ENCODE peak calls at places on chromosomes 3 and 15, in five cellular contexts. F is astrocyte, Z is HCT116, U is uterus, Q is left lung. G is an unnamed sample.

GRCh38 chr3:194657439-194657838 is 14.6 kb downstream of the LSG1 start:
- DNase-seq in F (no peak), Z (no peak), U (no peak), Q (no peak), G (no peak)

GRCh38 chr15:60729850-60730458 is 251.0 kb upstream of the ICE2 start:
- DNase-seq in F (no peak), Z (no peak), U (no peak), Q (no peak), G (no peak)

GRCh38 chr15:85652457-85652856 is 142.3 kb downstream of the KLHL25 start:
- DNase-seq in F (no peak), Z (no peak), U (no peak), Q (no peak), G (no peak)

GRCh38 chr3:197076446-197076845 is 46.8 kb upstream of the MELTF start:
- DNase-seq in F (no peak), Z (no peak), U (no peak), Q (no peak), G (no peak)

GRCh38 chr3:191431160-191431822 is 29.7 kb upstream of the PYDC2 start:
- DNase-seq in F (no peak), Z (no peak), U (no peak), Q (no peak), G (no peak)

GRCh38 chr15:58472821-58473581 is 41.2 kb downstream of the LIPC start:
- DNase-seq in F (peak; percentile 48), Z (no peak), U (no peak), Q (no peak), G (no peak)

GRCh38 chr3:51716805-51717204 is 9.9 kb downstream of the GRM2 start:
- DNase-seq in F (no peak), Z (no peak), U (no peak), Q (no peak), G (no peak)

GRCh38 chr3:140760324-140761075 is 82.6 kb downstream of the TRIM42 start:
- DNase-seq in F (no peak), Z (no peak), U (no peak), Q (no peak), G (no peak)

GRCh38 chr15:59686389-59686788 is 2.7 kb downstream of the BNIP2 start:
- DNase-seq in F (no peak), Z (no peak), U (no peak), Q (peak; percentile 37), G (no peak)

GRCh38 chr3:115469649-115470048 is 153.7 kb upstream of the GAP43 start:
- DNase-seq in F (no peak), Z (no peak), U (no peak), Q (no peak), G (no peak)

GRCh38 chr3:64399205-64399800 is 174.0 kb upstream of the PRICKLE2 start:
- DNase-seq in F (peak; percentile 25), Z (peak; percentile 7), U (peak; percentile 28), Q (no peak), G (no peak)

GRCh38 chr15:52784799-52785671 is 5.1 kb downstream of the ONECUT1 start:
- DNase-seq in F (no peak), Z (no peak), U (no peak), Q (peak; percentile 66), G (no peak)

GRCh38 chr3:98596902-98597500 is 3.6 kb upstream of the CPOX start:
- DNase-seq in F (no peak), Z (peak; percentile 57), U (no peak), Q (no peak), G (no peak)

GRCh38 chr15:78208341-78208844 is 26.0 kb downstream of the ACSBG1 start:
- DNase-seq in F (no peak), Z (no peak), U (no peak), Q (no peak), G (no peak)

GRCh38 chr15:25850154-25851111 is 12.7 kb downstream of the ATP10A start:
- DNase-seq in F (peak; percentile 64), Z (no peak), U (peak; percentile 66), Q (peak; percentile 91), G (no peak)

GRCh38 chr15:64740361-64741170 is 34.8 kb downstream of the RBPMS2 start:
- DNase-seq in F (peak; percentile 39), Z (no peak), U (peak; percentile 84), Q (peak; percentile 73), G (no peak)

GRCh38 chr3:42780892-42781700 is 8.0 kb upstream of the CCDC13 start:
- DNase-seq in F (peak; percentile 39), Z (peak; percentile 54), U (no peak), Q (no peak), G (no peak)

GRCh38 chr3:134496481-134497071 is 10.7 kb downstream of the CEP63 start:
- DNase-seq in F (peak; percentile 58), Z (no peak), U (no peak), Q (no peak), G (no peak)

GRCh38 chr3:123153124-123153523 is 48.6 kb upstream of the SEC22A start:
- DNase-seq in F (no peak), Z (no peak), U (no peak), Q (no peak), G (no peak)

GRCh38 chr15:78921517-78921916 is 23.3 kb downstream of the CTSH start:
- DNase-seq in F (no peak), Z (no peak), U (no peak), Q (no peak), G (no peak)

GRCh38 chr3:14646589-14647413 is 4.8 kb upstream of the CCDC174 start:
- DNase-seq in F (no peak), Z (no peak), U (no peak), Q (no peak), G (no peak)

GRCh38 chr15:33567652-33568051 is 256.9 kb downstream of the RYR3 start:
- DNase-seq in F (no peak), Z (no peak), U (no peak), Q (no peak), G (no peak)

GRCh38 chr3:157130138-157130880 is 29.6 kb downstream of the CCNL1 start:
- DNase-seq in F (peak; percentile 71), Z (peak; percentile 80), U (peak; percentile 46), Q (no peak), G (peak; percentile 59)

GRCh38 chr15:94324117-94324826 is 92.9 kb downstream of the MCTP2 start:
- DNase-seq in F (peak; percentile 12), Z (peak; percentile 15), U (peak; percentile 50), Q (no peak), G (peak; percentile 21)

GRCh38 chr15:66692391-66692790 is 9.6 kb upstream of the SMAD6 start:
- DNase-seq in F (no peak), Z (no peak), U (no peak), Q (no peak), G (no peak)

GRCh38 chr15:99071091-99071680 is 33.7 kb upstream of the SYNM start:
- DNase-seq in F (no peak), Z (no peak), U (no peak), Q (no peak), G (no peak)

GRCh38 chr3:38131621-38132369 is 5.1 kb downstream of the ACAA1 start:
- DNase-seq in F (no peak), Z (no peak), U (no peak), Q (no peak), G (no peak)

GRCh38 chr3:32422943-32423342 is 31.3 kb downstream of the CMTM7 start:
- DNase-seq in F (no peak), Z (no peak), U (no peak), Q (no peak), G (no peak)

GRCh38 chr3:178916223-178916622 is 155.4 kb downstream of the ZMAT3 start:
- DNase-seq in F (no peak), Z (no peak), U (no peak), Q (no peak), G (no peak)

GRCh38 chr3:178915365-178915764 is 156.2 kb downstream of the ZMAT3 start:
- DNase-seq in F (no peak), Z (no peak), U (no peak), Q (no peak), G (no peak)
- TF ChIP-seq CTCF in F (no peak), Z (peak; percentile 10), U (no peak), Q (no peak), G (no peak)

GRCh38 chr3:22378869-22379268 is 627.9 kb upstream of the ZNF385D start:
- DNase-seq in F (no peak), Z (no peak), U (no peak), Q (no peak), G (no peak)
- H3K27me3 ChIP-seq in F (peaks cover 4% of the 10 kb centered on the region), Z (no peaks in the 10 kb centered on the region), U (no peaks in the 10 kb centered on the region), Q (peaks cover 1% of the 10 kb centered on the region), G (peaks cover 14% of the 10 kb centered on the region)

DNA sequence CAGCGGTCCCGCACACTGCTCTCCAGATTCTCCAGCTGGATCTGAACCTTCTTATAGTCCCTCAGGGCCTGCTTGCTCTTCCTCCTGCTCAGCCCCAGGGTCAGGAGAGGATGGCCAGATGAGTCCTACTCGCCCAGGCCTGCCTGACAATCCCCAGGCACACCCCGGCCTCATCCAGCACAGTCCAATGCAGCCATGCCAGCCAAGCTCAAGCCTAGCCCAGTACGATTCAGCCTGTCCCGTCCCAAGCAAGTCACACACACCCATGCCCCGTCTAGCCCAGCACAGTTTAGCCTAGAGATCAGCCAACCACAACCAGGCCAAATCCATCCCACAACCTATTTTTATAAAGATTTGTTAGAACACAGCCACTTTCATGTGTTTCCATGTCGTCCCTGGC is 16.8 kb downstream of the PLXNB1 start:
- DNase-seq in F (no peak), Z (no peak), U (no peak), Q (peak; percentile 67), G (no peak)
- H3K27ac ChIP-seq in F (no peak overlapping the region), Z (no peak overlapping the region), U (no peak overlapping the region), Q (no peak overlapping the region), G (peak overlapping the region; percentile 68)

GRCh38 chr3:145190138-145190537 is 970.8 kb downstream of the PLOD2 start:
- DNase-seq in F (no peak), Z (no peak), U (no peak), Q (no peak), G (no peak)
- TF ChIP-seq CTCF in F (no peak), Z (no peak), U (no peak), Q (no peak), G (no peak)

DNA sequence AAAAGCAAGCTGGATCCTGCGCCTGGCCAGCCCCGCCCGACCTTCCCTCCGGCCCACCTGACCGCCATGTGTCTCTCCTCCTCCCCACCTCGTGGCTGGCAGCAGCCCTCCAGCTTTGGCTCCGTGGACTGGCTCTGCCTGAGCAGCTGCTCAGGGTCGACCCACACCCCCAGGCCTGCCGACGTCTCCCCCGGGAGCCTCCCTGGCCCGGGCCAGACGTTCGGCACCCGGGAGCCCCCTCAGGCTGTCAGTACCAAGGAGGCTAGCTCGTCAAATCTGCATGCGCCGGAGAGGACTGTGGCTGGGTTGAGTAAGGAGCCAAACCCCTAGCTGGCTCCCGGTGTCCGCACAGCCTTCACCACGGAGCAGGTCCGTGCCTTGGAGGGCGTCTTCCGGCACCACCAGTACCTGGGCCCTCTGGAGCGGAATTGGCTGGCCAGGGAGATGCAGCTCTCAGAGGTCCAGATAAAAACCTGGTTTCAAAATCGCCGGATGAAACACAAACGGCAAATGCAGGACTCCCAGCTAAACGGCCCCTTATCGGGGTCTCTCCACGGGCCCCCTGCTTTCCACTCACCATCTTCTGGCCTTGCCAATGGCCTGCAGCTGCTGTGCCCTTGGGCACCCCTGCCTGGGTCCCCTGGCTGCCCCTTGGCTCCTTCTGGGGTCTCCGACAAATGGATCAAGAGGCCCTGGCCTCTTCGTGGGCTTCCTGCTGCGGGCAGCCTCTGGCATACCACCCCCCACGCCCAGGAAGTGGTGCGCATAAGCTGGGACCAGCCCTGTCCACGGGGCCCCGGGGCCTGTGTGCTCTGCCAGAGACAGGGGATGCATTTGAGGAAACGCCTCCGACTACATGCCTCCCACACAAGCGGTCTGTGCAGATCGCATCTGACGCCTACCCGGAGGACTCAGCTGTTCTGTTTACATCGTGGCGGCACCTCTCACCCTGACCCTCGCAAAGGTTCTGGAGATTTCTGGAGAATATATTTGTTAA is 345.0 kb downstream of the ZNF385D start:
- DNase-seq in F (no peak), Z (no peak), U (no peak), Q (peak; percentile 73), G (no peak)
- H3K27me3 ChIP-seq in F (no peaks in the 10 kb centered on the region), Z (no peaks in the 10 kb centered on the region), U (no peaks in the 10 kb centered on the region), Q (no peaks in the 10 kb centered on the region), G (no peaks in the 10 kb centered on the region)

G was measured in dorsolateral prefrontal cortex.